ENCODE peak calls at places on chromosomes 12 and 14, in nine cellular contexts. C is ovary, W is A549, E is heart right ventricle, S is Peyer's patch, M is psoas muscle, K is lower lobe of right lung, J is tibial artery, G is keratinocyte. X is an unnamed sample.

GRCh38 chr14:87351007-87351406 is 642.0 kb downstream of the GALC start:
- DNase-seq in M (no peak), G (no peak), K (no peak), E (no peak), J (no peak), S (no peak), W (no peak), C (no peak), X (no peak)

GRCh38 chr14:80491131-80491530 is 279.8 kb upstream of the DIO2 start:
- DNase-seq in E (peak; percentile 39), M (peak; percentile 78), C (peak; percentile 67), J (peak; percentile 70), S (no peak), K (no peak), G (no peak), W (no peak), X (no peak)

GRCh38 chr12:133080051-133080618 is 588 bp upstream of the ZNF140 start:
- DNase-seq in K (peak; percentile 99), J (peak; percentile 99), M (peak; percentile 99), E (peak; percentile 98), G (peak; percentile 93), W (peak; percentile 99), C (peak; percentile 98), S (peak; percentile 97), X (peak; percentile 97)

GRCh38 chr12:25553083-25553482 is at the start of gene LMNTD1:
- DNase-seq in C (no peak), S (no peak), E (no peak), G (no peak), J (no peak), K (no peak), M (no peak), W (no peak), X (no peak)

GRCh38 chr14:32711103-32711680 is 227.5 kb upstream of the NPAS3 start:
- DNase-seq in M (no peak), S (no peak), K (no peak), C (no peak), W (peak; percentile 32), E (no peak), G (no peak), J (no peak), X (no peak)

GRCh38 chr14:106044949-106045596 is 518.7 kb downstream of the TMEM121 start:
- DNase-seq in M (peak; percentile 59), J (no peak), K (peak; percentile 76), C (no peak), G (no peak), E (peak; percentile 31), S (peak; percentile 81), W (peak; percentile 83), X (peak; percentile 80)

GRCh38 chr14:46063872-46064271 is 587.7 kb downstream of the RPL10L start:
- DNase-seq in W (peak; percentile 0), C (no peak), M (no peak), E (no peak), J (no peak), G (no peak), S (no peak), K (no peak), X (no peak)

GRCh38 chr12:100391856-100392255 is 35.0 kb downstream of the SLC17A8 start:
- DNase-seq in K (no peak), S (no peak), W (peak; percentile 47), G (no peak), M (no peak), J (no peak), C (no peak), E (no peak), X (no peak)

GRCh38 chr12:45216983-45217485 is 1.1 kb downstream of the ANO6 start:
- DNase-seq in S (no peak), M (no peak), C (no peak), K (no peak), G (no peak), J (no peak), W (no peak), E (no peak), X (no peak)

GRCh38 chr14:71855399-71856036 is 76.7 kb upstream of the RGS6 start:
- DNase-seq in S (peak; percentile 49), K (peak; percentile 76), M (peak; percentile 68), E (peak; percentile 67), J (peak; percentile 77), C (no peak), G (peak; percentile 17), W (peak; percentile 64), X (no peak)

GRCh38 chr14:56857206-56857605 is 46.9 kb upstream of the OTX2 start:
- DNase-seq in K (no peak), W (no peak), S (no peak), M (no peak), J (no peak), G (no peak), E (no peak), C (no peak), X (no peak)

GRCh38 chr14:65709576-65709975 is 297.0 kb downstream of the FUT8 start:
- DNase-seq in M (no peak), E (no peak), S (no peak), G (no peak), C (no peak), W (no peak), K (no peak), J (no peak), X (no peak)

GRCh38 chr14:24366664-24367505 is 1.1 kb upstream of the NFATC4 start:
- DNase-seq in G (no peak), S (peak; percentile 85), K (peak; percentile 94), J (peak; percentile 98), C (peak; percentile 96), W (peak; percentile 84), M (peak; percentile 93), E (peak; percentile 95), X (peak; percentile 16)

GRCh38 chr12:56261503-56262230 is 3.5 kb upstream of the ANKRD52 start:
- DNase-seq in S (no peak), K (no peak), W (peak; percentile 95), G (peak; percentile 70), J (no peak), C (no peak), M (peak; percentile 66), E (no peak), X (no peak)

DNA sequence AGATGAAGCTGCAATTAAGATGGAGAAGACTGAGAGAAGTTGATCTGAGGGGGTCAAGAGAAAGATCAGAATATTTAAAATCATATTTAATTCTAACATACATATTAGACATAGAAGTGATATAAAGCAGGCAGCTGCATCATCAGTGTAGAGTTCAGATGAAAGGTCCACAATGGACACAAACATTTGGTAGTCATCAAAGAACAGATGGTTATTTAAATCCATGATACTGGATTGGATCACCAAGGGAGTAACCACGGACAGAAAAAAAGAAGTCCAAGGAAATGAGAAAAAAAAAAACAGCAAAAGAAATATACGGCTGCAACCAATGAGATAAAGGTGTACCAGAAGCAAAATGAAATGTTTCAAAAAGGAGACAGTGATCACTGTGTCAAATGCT is 20.1 kb downstream of the NOVA1 start:
- DNase-seq in W (no peak), G (no peak), M (no peak), K (no peak), S (no peak), E (no peak), J (no peak), C (no peak), X (no peak)
- H3K4me1 ChIP-seq in W (no peaks in the 10 kb centered on the region), G (no peaks in the 10 kb centered on the region), M (no peaks in the 10 kb centered on the region), K (no peaks in the 10 kb centered on the region), S (no peaks in the 10 kb centered on the region), E (no peaks in the 10 kb centered on the region), J (no peaks in the 10 kb centered on the region), C (no peaks in the 10 kb centered on the region), X (no peaks in the 10 kb centered on the region)

DNA sequence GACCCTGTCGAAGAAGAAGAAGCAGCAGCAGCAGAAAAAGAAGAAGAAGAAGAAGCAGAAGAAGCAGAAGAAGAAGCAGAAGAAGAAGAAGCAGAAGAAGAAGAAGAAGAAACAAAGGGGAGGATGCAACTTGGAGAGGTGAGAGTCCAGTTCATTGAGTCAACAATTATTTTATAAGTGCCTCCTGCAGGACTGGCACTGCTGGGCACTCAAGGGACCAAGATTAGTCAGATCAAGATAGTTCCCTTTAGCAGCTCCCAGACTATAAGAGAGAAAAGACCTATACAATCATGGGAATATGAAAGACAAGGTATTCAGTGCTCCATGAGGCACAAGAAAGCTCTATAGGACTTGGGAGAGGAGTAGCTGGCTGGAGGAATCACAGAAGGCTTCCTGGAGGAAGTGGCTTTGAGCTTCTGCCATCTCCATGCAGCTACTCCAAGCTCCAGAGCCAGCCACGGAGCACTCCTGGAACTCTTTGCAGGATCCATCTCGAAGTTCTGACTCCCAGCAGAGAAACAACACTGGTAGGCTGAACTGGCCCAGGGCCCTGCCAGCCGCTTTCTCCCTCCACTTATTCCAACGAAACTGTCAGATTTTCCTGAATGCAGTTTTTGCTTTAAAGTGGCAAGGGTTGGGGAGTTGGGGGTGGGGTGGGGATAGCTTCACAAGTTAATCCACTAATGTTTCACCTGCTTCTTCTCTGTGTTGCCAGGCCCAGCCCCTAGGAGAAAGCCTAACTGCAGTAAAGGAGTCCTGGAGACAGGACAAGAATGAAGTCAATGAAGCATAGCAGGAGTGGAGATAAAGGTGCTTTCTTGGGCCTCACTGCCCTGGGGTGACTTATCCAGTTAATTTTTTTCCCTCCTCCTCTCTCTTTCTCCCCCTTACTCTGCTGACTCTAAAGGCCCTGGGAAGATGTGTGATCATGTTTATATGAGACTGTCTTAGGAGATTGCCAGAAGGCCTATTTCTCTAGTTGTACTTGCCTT is 140.1 kb upstream of the PARP11 start:
- DNase-seq in W (no peak), K (no peak), E (no peak), S (no peak), C (no peak), M (no peak), J (no peak), G (no peak), X (no peak)
- H3K4me1 ChIP-seq in W (no peaks in the 10 kb centered on the region), K (no peaks in the 10 kb centered on the region), E (no peaks in the 10 kb centered on the region), S (peaks cover 38% of the 10 kb centered on the region), C (no peaks in the 10 kb centered on the region), M (no peaks in the 10 kb centered on the region), J (no peaks in the 10 kb centered on the region), G (peaks cover 12% of the 10 kb centered on the region), X (no peaks in the 10 kb centered on the region)

GRCh38 chr12:68790081-68790951 is 17.7 kb upstream of the MDM2 start:
- DNase-seq in S (no peak), G (no peak), E (no peak), W (no peak), J (no peak), K (no peak), M (no peak), C (no peak), X (no peak)
- H3K4me1 ChIP-seq in S (no peaks in the 10 kb centered on the region), G (peaks cover 31% of the 10 kb centered on the region), E (peaks cover 33% of the 10 kb centered on the region), W (peaks cover 32% of the 10 kb centered on the region), J (no peaks in the 10 kb centered on the region), K (peaks cover 32% of the 10 kb centered on the region), M (peaks cover 4% of the 10 kb centered on the region), C (peaks cover 2% of the 10 kb centered on the region), X (no peaks in the 10 kb centered on the region)

DNA sequence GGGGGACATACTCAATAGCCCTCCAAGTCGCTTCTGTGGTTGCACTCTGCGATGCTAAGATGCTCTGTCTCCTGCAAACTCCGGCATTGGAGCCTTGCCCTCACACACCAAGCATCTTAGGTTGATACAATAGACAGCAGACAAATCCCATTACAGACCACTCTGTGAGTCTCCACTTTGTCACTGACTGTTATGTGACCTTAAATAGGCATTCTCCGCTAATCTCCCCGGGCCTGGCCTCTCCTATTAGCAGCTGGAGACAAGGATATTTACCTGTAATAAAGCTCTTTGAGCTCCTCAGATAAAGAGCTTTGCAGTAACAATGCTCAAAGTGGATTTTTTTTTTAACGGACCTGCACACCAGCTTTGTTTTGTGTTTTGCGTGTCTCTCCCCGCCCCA is 479.7 kb upstream of the TBX3 start:
- DNase-seq in C (no peak), G (no peak), M (no peak), J (no peak), S (no peak), K (no peak), E (no peak), W (no peak), X (no peak)
- H3K4me1 ChIP-seq in C (no peaks in the 10 kb centered on the region), G (peaks cover 1% of the 10 kb centered on the region), M (no peaks in the 10 kb centered on the region), J (no peaks in the 10 kb centered on the region), S (no peaks in the 10 kb centered on the region), K (no peaks in the 10 kb centered on the region), E (no peaks in the 10 kb centered on the region), W (no peaks in the 10 kb centered on the region), X (no peaks in the 10 kb centered on the region)